ENCODE peak calls at places on chromosomes 7 and 10, in five cellular contexts. One of them, this sample, is unnamed.

GRCh38 chr7:11847336-11847735 is 15.3 kb upstream of the THSD7A start:
- DNase-seq in cardiac muscle cell: no peak
- DNase-seq in heart right ventricle: no peak
- DNase-seq in fibroblast of the aortic adventitia: no peak
- DNase-seq in foreskin fibroblast: peak; percentile 27
- DNase-seq in this sample: no peak

GRCh38 chr10:29202541-29202940 is 86.3 kb upstream of the LYZL1 start:
- DNase-seq in cardiac muscle cell: no peak
- DNase-seq in heart right ventricle: no peak
- DNase-seq in fibroblast of the aortic adventitia: no peak
- DNase-seq in foreskin fibroblast: no peak
- DNase-seq in this sample: no peak

GRCh38 chr10:34773617-34774261 is 41.4 kb downstream of the PARD3 start:
- DNase-seq in cardiac muscle cell: no peak
- DNase-seq in heart right ventricle: no peak
- DNase-seq in fibroblast of the aortic adventitia: no peak
- DNase-seq in foreskin fibroblast: no peak
- DNase-seq in this sample: no peak

GRCh38 chr7:2680792-2681490 is 7.1 kb upstream of the AMZ1 start:
- DNase-seq in cardiac muscle cell: peak; percentile 72
- DNase-seq in heart right ventricle: peak; percentile 88
- DNase-seq in fibroblast of the aortic adventitia: peak; percentile 74
- DNase-seq in foreskin fibroblast: peak; percentile 83
- DNase-seq in this sample: peak; percentile 73

GRCh38 chr7:66238712-66239466 is 33.8 kb downstream of the TPST1 start:
- DNase-seq in cardiac muscle cell: no peak
- DNase-seq in heart right ventricle: no peak
- DNase-seq in fibroblast of the aortic adventitia: no peak
- DNase-seq in foreskin fibroblast: no peak
- DNase-seq in this sample: no peak

GRCh38 chr7:22400933-22401553 is 44.1 kb upstream of the RAPGEF5 start:
- DNase-seq in cardiac muscle cell: no peak
- DNase-seq in heart right ventricle: no peak
- DNase-seq in fibroblast of the aortic adventitia: no peak
- DNase-seq in foreskin fibroblast: no peak
- DNase-seq in this sample: no peak

GRCh38 chr10:79381804-79382221 is 34.5 kb downstream of the PPIF start:
- DNase-seq in cardiac muscle cell: peak; percentile 49
- DNase-seq in heart right ventricle: peak; percentile 62
- DNase-seq in fibroblast of the aortic adventitia: peak; percentile 63
- DNase-seq in foreskin fibroblast: peak; percentile 91
- DNase-seq in this sample: peak; percentile 82

GRCh38 chr7:36601596-36601995 is 122.7 kb downstream of the AOAH start:
- DNase-seq in cardiac muscle cell: no peak
- DNase-seq in heart right ventricle: no peak
- DNase-seq in fibroblast of the aortic adventitia: no peak
- DNase-seq in foreskin fibroblast: peak; percentile 57
- DNase-seq in this sample: no peak

GRCh38 chr7:46713868-46714596 is 793.0 kb upstream of the IGFBP3 start:
- DNase-seq in cardiac muscle cell: peak; percentile 62
- DNase-seq in heart right ventricle: no peak
- DNase-seq in fibroblast of the aortic adventitia: no peak
- DNase-seq in foreskin fibroblast: peak; percentile 74
- DNase-seq in this sample: no peak

GRCh38 chr10:103781329-103782061 is 73.9 kb downstream of the SH3PXD2A start:
- DNase-seq in cardiac muscle cell: no peak
- DNase-seq in heart right ventricle: no peak
- DNase-seq in fibroblast of the aortic adventitia: peak; percentile 92
- DNase-seq in foreskin fibroblast: peak; percentile 94
- DNase-seq in this sample: peak; percentile 99

GRCh38 chr10:8722835-8723234 is 668.3 kb downstream of the GATA3 start:
- DNase-seq in cardiac muscle cell: no peak
- DNase-seq in heart right ventricle: no peak
- DNase-seq in fibroblast of the aortic adventitia: no peak
- DNase-seq in foreskin fibroblast: no peak
- DNase-seq in this sample: no peak

GRCh38 chr7:96685755-96686154 is 23.9 kb downstream of the SEM1 start:
- DNase-seq in cardiac muscle cell: no peak
- DNase-seq in heart right ventricle: no peak
- DNase-seq in fibroblast of the aortic adventitia: no peak
- DNase-seq in foreskin fibroblast: no peak
- DNase-seq in this sample: no peak

GRCh38 chr7:35446091-35446490 is 192.2 kb upstream of the TBX20 start:
- DNase-seq in cardiac muscle cell: peak; percentile 89
- DNase-seq in heart right ventricle: peak; percentile 21
- DNase-seq in fibroblast of the aortic adventitia: no peak
- DNase-seq in foreskin fibroblast: no peak
- DNase-seq in this sample: no peak

GRCh38 chr10:33252324-33252723 is 82.1 kb downstream of the NRP1 start:
- DNase-seq in cardiac muscle cell: no peak
- DNase-seq in heart right ventricle: no peak
- DNase-seq in fibroblast of the aortic adventitia: no peak
- DNase-seq in foreskin fibroblast: no peak
- DNase-seq in this sample: no peak

GRCh38 chr10:45456822-45457221 is 82.8 kb downstream of the ALOX5 start:
- DNase-seq in cardiac muscle cell: no peak
- DNase-seq in heart right ventricle: no peak
- DNase-seq in fibroblast of the aortic adventitia: no peak
- DNase-seq in foreskin fibroblast: no peak
- DNase-seq in this sample: no peak

GRCh38 chr10:125158528-125159485 is 1.6 kb downstream of the CTBP2 start:
- DNase-seq in cardiac muscle cell: peak; percentile 64
- DNase-seq in heart right ventricle: peak; percentile 72
- DNase-seq in fibroblast of the aortic adventitia: peak; percentile 58
- DNase-seq in foreskin fibroblast: peak; percentile 74
- DNase-seq in this sample: peak; percentile 32

GRCh38 chr10:88186335-88186734 is 322.9 kb downstream of the PTEN start:
- DNase-seq in cardiac muscle cell: no peak
- DNase-seq in heart right ventricle: no peak
- DNase-seq in fibroblast of the aortic adventitia: peak; percentile 76
- DNase-seq in foreskin fibroblast: peak; percentile 97
- DNase-seq in this sample: peak; percentile 85

GRCh38 chr7:6417408-6417807 is 30.3 kb downstream of the DAGLB start:
- DNase-seq in cardiac muscle cell: no peak
- DNase-seq in heart right ventricle: no peak
- DNase-seq in fibroblast of the aortic adventitia: no peak
- DNase-seq in foreskin fibroblast: no peak
- DNase-seq in this sample: no peak

GRCh38 chr7:6413637-6414036 is 34.1 kb downstream of the DAGLB start:
- DNase-seq in cardiac muscle cell: no peak
- DNase-seq in heart right ventricle: no peak
- DNase-seq in fibroblast of the aortic adventitia: no peak
- DNase-seq in foreskin fibroblast: no peak
- DNase-seq in this sample: no peak

GRCh38 chr7:6420680-6421079 is 27.1 kb downstream of the DAGLB start:
- DNase-seq in cardiac muscle cell: no peak
- DNase-seq in heart right ventricle: no peak
- DNase-seq in fibroblast of the aortic adventitia: no peak
- DNase-seq in foreskin fibroblast: no peak
- DNase-seq in this sample: no peak

GRCh38 chr7:6419310-6419773 is 28.4 kb downstream of the DAGLB start:
- DNase-seq in cardiac muscle cell: no peak
- DNase-seq in heart right ventricle: peak; percentile 59
- DNase-seq in fibroblast of the aortic adventitia: no peak
- DNase-seq in foreskin fibroblast: no peak
- DNase-seq in this sample: no peak

GRCh38 chr7:6416516-6417145 is 31.1 kb downstream of the DAGLB start:
- DNase-seq in cardiac muscle cell: no peak
- DNase-seq in heart right ventricle: no peak
- DNase-seq in fibroblast of the aortic adventitia: no peak
- DNase-seq in foreskin fibroblast: no peak
- DNase-seq in this sample: peak; percentile 70
- H3K4me3 ChIP-seq in cardiac muscle cell: no peak overlapping the region
- H3K4me3 ChIP-seq in heart right ventricle: no peak overlapping the region
- H3K4me3 ChIP-seq in fibroblast of the aortic adventitia: no peak overlapping the region
- H3K4me3 ChIP-seq in foreskin fibroblast: no peak overlapping the region
- H3K4me3 ChIP-seq in this sample: no peak overlapping the region

GRCh38 chr7:452791-453455 is 66.7 kb downstream of the PDGFA start:
- DNase-seq in cardiac muscle cell: no peak
- DNase-seq in heart right ventricle: no peak
- DNase-seq in fibroblast of the aortic adventitia: no peak
- DNase-seq in foreskin fibroblast: no peak
- DNase-seq in this sample: no peak

GRCh38 chr7:450036-450435 is 69.6 kb downstream of the PDGFA start:
- DNase-seq in cardiac muscle cell: no peak
- DNase-seq in heart right ventricle: no peak
- DNase-seq in fibroblast of the aortic adventitia: no peak
- DNase-seq in foreskin fibroblast: no peak
- DNase-seq in this sample: no peak

GRCh38 chr7:452230-452751 is 67.4 kb downstream of the PDGFA start:
- DNase-seq in cardiac muscle cell: peak; percentile 44
- DNase-seq in heart right ventricle: no peak
- DNase-seq in fibroblast of the aortic adventitia: peak; percentile 64
- DNase-seq in foreskin fibroblast: peak; percentile 30
- DNase-seq in this sample: no peak

GRCh38 chr7:450741-451140 is 68.9 kb downstream of the PDGFA start:
- DNase-seq in cardiac muscle cell: no peak
- DNase-seq in heart right ventricle: no peak
- DNase-seq in fibroblast of the aortic adventitia: no peak
- DNase-seq in foreskin fibroblast: no peak
- DNase-seq in this sample: no peak

DNA sequence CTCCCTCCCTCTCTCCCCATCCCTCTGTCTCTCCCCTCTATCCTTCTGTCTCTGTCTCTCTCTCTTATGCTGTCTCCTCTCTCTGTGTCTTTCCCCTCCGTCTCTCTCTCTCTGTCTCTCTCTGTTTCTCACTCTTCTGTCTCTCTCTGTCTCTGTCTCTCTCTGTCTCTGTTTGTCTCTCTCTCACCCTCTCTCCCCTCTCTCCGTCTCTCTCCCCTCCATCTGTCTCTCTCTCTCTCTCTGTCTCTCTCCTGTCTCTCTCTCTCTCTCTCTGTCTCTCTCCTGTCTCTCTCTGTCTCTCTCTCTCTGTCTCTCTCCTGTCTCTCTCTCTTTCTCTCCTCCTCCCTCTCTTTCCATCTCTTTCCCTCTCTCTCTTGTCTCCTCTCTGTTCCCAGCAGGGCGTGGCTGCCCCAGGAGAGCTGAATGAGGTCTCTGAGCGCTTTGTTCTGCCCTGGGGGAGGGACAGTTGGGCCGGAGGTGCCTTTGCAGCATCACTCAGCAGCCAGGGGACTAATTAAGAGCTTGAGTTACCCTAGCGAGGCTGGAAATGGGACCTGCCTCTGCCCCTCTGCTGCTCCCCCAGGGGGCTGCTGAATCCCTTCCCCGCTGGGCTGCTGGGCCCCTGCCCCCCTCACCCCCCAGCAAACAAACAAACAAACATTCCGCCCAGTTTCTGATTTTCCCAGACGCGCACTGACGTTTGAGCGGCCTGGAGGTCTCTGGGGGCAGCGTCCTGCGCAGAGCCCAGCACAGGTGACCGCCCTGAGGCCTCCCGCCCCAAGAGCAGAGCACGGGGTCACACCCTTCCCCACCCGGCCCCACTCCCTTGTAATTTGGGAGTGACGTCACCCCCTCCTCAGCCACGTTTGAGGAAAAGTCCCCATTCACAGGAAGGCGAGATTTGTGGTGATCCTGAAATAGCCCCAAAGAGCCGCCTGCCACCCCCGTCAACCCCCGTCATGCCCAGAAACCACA is 68.1 kb downstream of the PDGFA start:
- DNase-seq in cardiac muscle cell: no peak
- DNase-seq in heart right ventricle: no peak
- DNase-seq in fibroblast of the aortic adventitia: no peak
- DNase-seq in foreskin fibroblast: no peak
- DNase-seq in this sample: no peak
- H3K4me3 ChIP-seq in cardiac muscle cell: no peak overlapping the region
- H3K4me3 ChIP-seq in heart right ventricle: no peak overlapping the region
- H3K4me3 ChIP-seq in fibroblast of the aortic adventitia: no peak overlapping the region
- H3K4me3 ChIP-seq in foreskin fibroblast: no peak overlapping the region
- H3K4me3 ChIP-seq in this sample: no peak overlapping the region

GRCh38 chr7:44103941-44104879 is at the start of gene AEBP1:
- DNase-seq in cardiac muscle cell: peak; percentile 67
- DNase-seq in heart right ventricle: no peak
- DNase-seq in fibroblast of the aortic adventitia: peak; percentile 37
- DNase-seq in foreskin fibroblast: peak; percentile 77
- DNase-seq in this sample: peak; percentile 38

GRCh38 chr7:44107116-44107960 is 3.2 kb downstream of the AEBP1 start:
- DNase-seq in cardiac muscle cell: no peak
- DNase-seq in heart right ventricle: no peak
- DNase-seq in fibroblast of the aortic adventitia: no peak
- DNase-seq in foreskin fibroblast: no peak
- DNase-seq in this sample: no peak

GRCh38 chr7:44106311-44107065 is 2.3 kb downstream of the AEBP1 start:
- DNase-seq in cardiac muscle cell: no peak
- DNase-seq in heart right ventricle: no peak
- DNase-seq in fibroblast of the aortic adventitia: no peak
- DNase-seq in foreskin fibroblast: no peak
- DNase-seq in this sample: no peak

GRCh38 chr7:44104880-44105771 is 981 bp downstream of the AEBP1 start:
- DNase-seq in cardiac muscle cell: peak; percentile 41
- DNase-seq in heart right ventricle: no peak
- DNase-seq in fibroblast of the aortic adventitia: peak; percentile 76
- DNase-seq in foreskin fibroblast: peak; percentile 76
- DNase-seq in this sample: peak; percentile 82

DNA sequence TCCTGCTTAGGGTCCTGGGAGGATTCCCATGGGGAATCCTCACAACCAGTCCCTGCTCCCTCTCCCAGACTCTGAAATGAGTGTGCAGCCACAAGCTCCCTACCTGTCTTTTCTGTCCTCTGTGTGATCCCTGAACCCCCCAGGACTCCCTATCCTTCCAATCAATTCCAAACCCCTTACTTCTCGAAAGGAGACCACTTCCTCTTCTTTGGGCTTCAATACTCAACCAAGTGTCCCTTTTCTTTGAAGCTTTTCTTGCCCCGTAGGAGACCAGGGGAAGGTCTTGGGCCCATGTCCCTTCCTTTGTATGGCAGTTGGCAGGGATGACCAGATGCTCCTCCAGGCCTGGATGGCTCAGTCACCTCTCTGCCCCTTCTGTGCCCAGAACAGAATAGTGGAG is 1.7 kb downstream of the AEBP1 start:
- DNase-seq in cardiac muscle cell: no peak
- DNase-seq in heart right ventricle: no peak
- DNase-seq in fibroblast of the aortic adventitia: no peak
- DNase-seq in foreskin fibroblast: no peak
- DNase-seq in this sample: no peak
- H3K4me3 ChIP-seq in cardiac muscle cell: no peak overlapping the region
- H3K4me3 ChIP-seq in heart right ventricle: no peak overlapping the region
- H3K4me3 ChIP-seq in fibroblast of the aortic adventitia: peak overlapping the region; percentile 95
- H3K4me3 ChIP-seq in foreskin fibroblast: peak overlapping the region; percentile 81
- H3K4me3 ChIP-seq in this sample: peak overlapping the region; percentile 66

DNA sequence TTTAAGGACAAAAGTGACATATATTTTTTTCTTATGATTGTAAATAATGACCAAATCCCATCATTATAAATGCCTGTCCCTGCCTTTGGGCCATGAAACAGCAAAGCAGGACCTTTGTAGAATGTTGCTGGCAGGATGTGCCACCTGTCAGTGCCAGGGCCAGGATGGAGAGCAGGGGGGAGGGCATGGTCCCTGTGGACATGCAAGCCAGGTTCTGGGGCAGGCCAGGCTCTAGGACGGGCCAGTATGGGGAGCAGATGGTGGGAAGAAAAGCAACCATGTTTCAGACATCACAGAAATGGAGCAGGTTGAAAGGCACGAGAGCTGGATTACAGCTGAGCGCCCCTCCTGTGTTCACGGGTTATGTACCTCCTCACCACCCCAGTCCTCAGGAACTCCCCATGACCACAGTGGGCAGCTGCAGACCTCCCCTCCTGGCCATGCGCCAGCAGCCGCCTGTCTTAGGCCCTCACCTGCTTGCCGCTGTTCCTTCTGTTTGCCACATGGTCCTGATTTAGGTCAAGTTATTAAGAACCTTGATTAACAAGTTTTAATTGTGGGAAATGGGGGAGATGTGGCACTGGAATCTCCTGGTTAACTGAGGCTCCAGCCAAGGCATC is 210.4 kb downstream of the PAXIP1 start:
- DNase-seq in cardiac muscle cell: no peak
- DNase-seq in heart right ventricle: no peak
- DNase-seq in fibroblast of the aortic adventitia: no peak
- DNase-seq in foreskin fibroblast: no peak
- DNase-seq in this sample: no peak
- H3K4me3 ChIP-seq in cardiac muscle cell: no peak overlapping the region
- H3K4me3 ChIP-seq in heart right ventricle: no peak overlapping the region
- H3K4me3 ChIP-seq in fibroblast of the aortic adventitia: no peak overlapping the region
- H3K4me3 ChIP-seq in foreskin fibroblast: no peak overlapping the region
- H3K4me3 ChIP-seq in this sample: no peak overlapping the region